ENCODE peak calls at places on chromosomes 2 and 18, in nine cellular contexts. B is SHP77; A is RKO; F is CD8-positive, alpha-beta T cell; H is AG08396; G is activated naive CD4-positive, alpha-beta T cell treated with anti-CD3 and anti-CD28 coated beads, Interleukin-2, amount 50 U/mL, for 72 hours; Y is retina; U is posterior vena cava; Q is DMS 273 treated with DMSO at 0.1 percent for 48 hours. P is an unnamed sample.

GRCh38 chr2:117470311-117471095 is 344.0 kb upstream of the DDX18 start:
- DNase-seq in B (peak), A (peak), F (no peak), H (no peak), G (peak), Y (peak), U (no peak), Q (peak), P (no peak)

GRCh38 chr2:174125151-174125550 is 123.2 kb downstream of the OLA1 start:
- DNase-seq in B (peak), A (no peak), F (no peak), H (no peak), G (no peak), Y (peak), U (no peak), Q (no peak), P (no peak)

GRCh38 chr2:178195390-178196166 is 1.3 kb downstream of the OSBPL6 start:
- DNase-seq in B (no peak), A (no peak), F (no peak), H (no peak), G (no peak), Y (no peak), U (no peak), Q (no peak), P (no peak)

GRCh38 chr2:101827246-101827645 is 129.7 kb downstream of the MAP4K4 start:
- DNase-seq in B (no peak), A (peak), F (no peak), H (peak), G (no peak), Y (no peak), U (no peak), Q (no peak), P (no peak)

GRCh38 chr18:12304351-12305210 is 3.5 kb upstream of the TUBB6 start:
- DNase-seq in B (peak), A (no peak), F (no peak), H (no peak), G (no peak), Y (no peak), U (no peak), Q (no peak), P (no peak)

GRCh38 chr2:37774976-37775907 is 103.8 kb upstream of the CDC42EP3 start:
- DNase-seq in B (no peak), A (no peak), F (no peak), H (no peak), G (no peak), Y (peak), U (no peak), Q (no peak), P (no peak)

GRCh38 chr2:27407798-27408491 is 1.4 kb downstream of the PPM1G start:
- DNase-seq in B (peak), A (peak), F (no peak), H (peak), G (no peak), Y (peak), U (no peak), Q (no peak), P (no peak)

GRCh38 chr2:6372317-6372903 is 493.3 kb downstream of the CMPK2 start:
- DNase-seq in B (no peak), A (no peak), F (no peak), H (no peak), G (no peak), Y (peak), U (no peak), Q (no peak), P (no peak)

GRCh38 chr2:122186761-122187222 is 431.3 kb downstream of the TSN start:
- DNase-seq in B (no peak), A (no peak), F (no peak), H (no peak), G (no peak), Y (no peak), U (no peak), Q (no peak), P (no peak)

GRCh38 chr18:23673725-23674124 is 11.0 kb upstream of the ANKRD29 start:
- DNase-seq in B (no peak), A (no peak), F (no peak), H (no peak), G (no peak), Y (no peak), U (no peak), Q (no peak), P (no peak)

GRCh38 chr2:175734679-175735078 is 267.4 kb downstream of the LNPK start:
- DNase-seq in B (no peak), A (no peak), F (no peak), H (no peak), G (no peak), Y (peak), U (no peak), Q (peak), P (no peak)

GRCh38 chr2:126761981-126762878 is 106.3 kb downstream of the GYPC start:
- DNase-seq in B (no peak), A (no peak), F (peak), H (no peak), G (no peak), Y (no peak), U (no peak), Q (no peak), P (no peak)

GRCh38 chr18:395481-396250 is 104.8 kb downstream of the COLEC12 start:
- DNase-seq in B (no peak), A (no peak), F (no peak), H (peak), G (no peak), Y (no peak), U (no peak), Q (no peak), P (no peak)

GRCh38 chr2:46570396-46570795 is 91.0 kb downstream of the TMEM247 start:
- DNase-seq in B (no peak), A (no peak), F (no peak), H (no peak), G (no peak), Y (no peak), U (no peak), Q (no peak), P (no peak)

GRCh38 chr2:62236499-62236898 is 40.6 kb downstream of the B3GNT2 start:
- DNase-seq in B (no peak), A (no peak), F (no peak), H (no peak), G (no peak), Y (no peak), U (no peak), Q (no peak), P (no peak)

GRCh38 chr2:6417050-6417449 is 448.7 kb downstream of the CMPK2 start:
- DNase-seq in B (no peak), A (no peak), F (no peak), H (no peak), G (no peak), Y (no peak), U (no peak), Q (no peak), P (no peak)

GRCh38 chr18:58578835-58579560 is 49.9 kb downstream of the ALPK2 start:
- DNase-seq in B (no peak), A (no peak), F (no peak), H (peak), G (no peak), Y (no peak), U (no peak), Q (no peak), P (no peak)

GRCh38 chr18:31942301-31942998 is 478 bp downstream of the TRAPPC8 start:
- DNase-seq in B (peak), A (peak), F (peak), H (peak), G (no peak), Y (peak), U (peak), Q (no peak), P (no peak)

GRCh38 chr2:84293791-84294380 is 165.2 kb downstream of the SUCLG1 start:
- DNase-seq in B (no peak), A (no peak), F (no peak), H (no peak), G (no peak), Y (no peak), U (no peak), Q (no peak), P (no peak)

GRCh38 chr18:62982600-62983251 is 267.4 kb downstream of the PHLPP1 start:
- DNase-seq in B (peak), A (peak), F (peak), H (peak), G (peak), Y (peak), U (no peak), Q (no peak), P (no peak)

GRCh38 chr18:32470136-32470712 is 458 bp downstream of the GAREM1 start:
- DNase-seq in B (peak), A (peak), F (no peak), H (peak), G (no peak), Y (peak), U (peak), Q (no peak), P (no peak)

GRCh38 chr2:216519154-216519762 is 20.6 kb downstream of the RPL37A start:
- DNase-seq in B (peak), A (peak), F (peak), H (peak), G (peak), Y (peak), U (no peak), Q (peak), P (no peak)

GRCh38 chr2:219104107-219105050 is 43.7 kb upstream of the IHH start:
- DNase-seq in B (peak), A (peak), F (no peak), H (peak), G (peak), Y (no peak), U (no peak), Q (no peak), P (no peak)

GRCh38 chr2:100875516-100876230 is 55.7 kb downstream of the NPAS2 start:
- DNase-seq in B (peak), A (no peak), F (no peak), H (no peak), G (no peak), Y (no peak), U (no peak), Q (no peak), P (no peak)

GRCh38 chr2:38386831-38387230 is 9.8 kb upstream of the ATL2 start:
- DNase-seq in B (no peak), A (no peak), F (no peak), H (no peak), G (no peak), Y (no peak), U (no peak), Q (no peak), P (no peak)